ENCODE peak calls at places on chromosomes 3 and 15, in five cellular contexts. D is cardiac muscle cell, W is neural progenitor cell, Y is H9, S is foreskin keratinocyte. V is an unnamed sample.

GRCh38 chr3:52001443-52001974 is 5.8 kb upstream of the RPL29 start:
- DNase-seq in D (peak; percentile 65), W (peak; percentile 94), Y (peak; percentile 95), S (no peak), V (peak; percentile 68)

GRCh38 chr3:56894912-56895431 is 93.2 kb upstream of the ARHGEF3 start:
- DNase-seq in D (peak; percentile 80), W (no peak), Y (no peak), S (no peak), V (no peak)

GRCh38 chr3:180804871-180805430 is 107.5 kb upstream of the FXR1 start:
- DNase-seq in D (peak; percentile 60), W (peak; percentile 89), Y (peak; percentile 79), S (peak; percentile 25), V (peak; percentile 20)

GRCh38 chr3:124557433-124558232 is 172.6 kb upstream of the UMPS start:
- DNase-seq in D (peak; percentile 57), W (no peak), Y (no peak), S (peak; percentile 51), V (peak; percentile 47)

GRCh38 chr15:83694030-83694429 is 40.1 kb downstream of the ADAMTSL3 start:
- DNase-seq in D (peak; percentile 68), W (no peak), Y (peak; percentile 56), S (no peak), V (peak; percentile 4)

GRCh38 chr15:27679621-27680521 is 419.2 kb downstream of the OCA2 start:
- DNase-seq in D (no peak), W (peak; percentile 67), Y (peak; percentile 50), S (no peak), V (no peak)

GRCh38 chr3:171393032-171393744 is 67.0 kb downstream of the TNIK start:
- DNase-seq in D (peak; percentile 88), W (peak; percentile 65), Y (peak; percentile 34), S (no peak), V (no peak)

GRCh38 chr3:126002189-126002588 is 33.2 kb downstream of the ROPN1B start:
- DNase-seq in D (no peak), W (no peak), Y (no peak), S (no peak), V (no peak)

GRCh38 chr15:38254065-38254883 is 1.6 kb downstream of the SPRED1 start:
- DNase-seq in D (peak; percentile 67), W (peak; percentile 53), Y (no peak), S (peak; percentile 66), V (peak; percentile 60)

GRCh38 chr3:20080956-20081554 is 40.8 kb downstream of the KAT2B start:
- DNase-seq in D (no peak), W (no peak), Y (no peak), S (no peak), V (no peak)

GRCh38 chr3:145936986-145937385 is 224.0 kb downstream of the PLOD2 start:
- DNase-seq in D (no peak), W (no peak), Y (no peak), S (no peak), V (no peak)

GRCh38 chr3:98602078-98602678 is 8.8 kb upstream of the CPOX start:
- DNase-seq in D (peak; percentile 84), W (peak; percentile 67), Y (peak; percentile 37), S (no peak), V (peak; percentile 77)

GRCh38 chr3:71254658-71255057 is 328.9 kb downstream of the FOXP1 start:
- DNase-seq in D (peak; percentile 82), W (no peak), Y (no peak), S (no peak), V (no peak)

GRCh38 chr3:51997935-51998596 is 2.4 kb upstream of the RPL29 start:
- DNase-seq in D (no peak), W (no peak), Y (no peak), S (no peak), V (no peak)

GRCh38 chr15:40034186-40034946 is 4.6 kb downstream of the SRP14 start:
- DNase-seq in D (no peak), W (no peak), Y (no peak), S (no peak), V (no peak)

GRCh38 chr3:193982258-193982659 is 153.7 kb upstream of the HES1 start:
- DNase-seq in D (peak; percentile 74), W (no peak), Y (no peak), S (peak; percentile 51), V (no peak)

GRCh38 chr3:15800780-15801179 is 3.0 kb upstream of the ANKRD28 start:
- DNase-seq in D (peak; percentile 37), W (no peak), Y (no peak), S (no peak), V (no peak)

GRCh38 chr3:115623414-115623868 is at the start of gene GAP43:
- DNase-seq in D (peak; percentile 86), W (peak; percentile 66), Y (peak; percentile 85), S (peak; percentile 44), V (peak; percentile 87)

GRCh38 chr3:172803489-172803888 is 53.0 kb downstream of the ECT2 start:
- DNase-seq in D (no peak), W (no peak), Y (no peak), S (no peak), V (no peak)

GRCh38 chr3:155428558-155428957 is 135.1 kb upstream of the STRIT1 start:
- DNase-seq in D (no peak), W (no peak), Y (no peak), S (peak; percentile 21), V (no peak)

GRCh38 chr3:123757281-123757940 is 126.7 kb downstream of the MYLK start:
- DNase-seq in D (no peak), W (no peak), Y (no peak), S (no peak), V (no peak)

GRCh38 chr15:58748787-58749531 is 548 bp downstream of the ADAM10 start:
- DNase-seq in D (peak; percentile 62), W (peak; percentile 89), Y (peak; percentile 47), S (no peak), V (peak; percentile 74)

GRCh38 chr15:68677996-68678395 is 99.2 kb downstream of the CORO2B start:
- DNase-seq in D (no peak), W (no peak), Y (no peak), S (no peak), V (no peak)

GRCh38 chr3:73228425-73228824 is 167.0 kb downstream of the EBLN2 start:
- DNase-seq in D (no peak), W (no peak), Y (no peak), S (peak; percentile 88), V (no peak)

GRCh38 chr3:46943237-46944187 is 33.0 kb downstream of the CCDC12 start:
- DNase-seq in D (no peak), W (no peak), Y (no peak), S (peak; percentile 60), V (no peak)

GRCh38 chr3:71051893-71052687 is 531.4 kb downstream of the FOXP1 start:
- DNase-seq in D (peak; percentile 67), W (no peak), Y (no peak), S (no peak), V (peak; percentile 28)

GRCh38 chr3:165837058-165837525 is at the start of gene BCHE:
- DNase-seq in D (peak; percentile 75), W (peak; percentile 50), Y (peak; percentile 36), S (peak; percentile 56), V (peak; percentile 82)

GRCh38 chr3:101849714-101850326 is 506 bp downstream of the NFKBIZ start:
- DNase-seq in D (no peak), W (peak; percentile 74), Y (peak; percentile 45), S (no peak), V (peak; percentile 61)

GRCh38 chr15:41961014-41961518 is 11.3 kb downstream of the EHD4 start:
- DNase-seq in D (no peak), W (no peak), Y (no peak), S (no peak), V (no peak)

DNA sequence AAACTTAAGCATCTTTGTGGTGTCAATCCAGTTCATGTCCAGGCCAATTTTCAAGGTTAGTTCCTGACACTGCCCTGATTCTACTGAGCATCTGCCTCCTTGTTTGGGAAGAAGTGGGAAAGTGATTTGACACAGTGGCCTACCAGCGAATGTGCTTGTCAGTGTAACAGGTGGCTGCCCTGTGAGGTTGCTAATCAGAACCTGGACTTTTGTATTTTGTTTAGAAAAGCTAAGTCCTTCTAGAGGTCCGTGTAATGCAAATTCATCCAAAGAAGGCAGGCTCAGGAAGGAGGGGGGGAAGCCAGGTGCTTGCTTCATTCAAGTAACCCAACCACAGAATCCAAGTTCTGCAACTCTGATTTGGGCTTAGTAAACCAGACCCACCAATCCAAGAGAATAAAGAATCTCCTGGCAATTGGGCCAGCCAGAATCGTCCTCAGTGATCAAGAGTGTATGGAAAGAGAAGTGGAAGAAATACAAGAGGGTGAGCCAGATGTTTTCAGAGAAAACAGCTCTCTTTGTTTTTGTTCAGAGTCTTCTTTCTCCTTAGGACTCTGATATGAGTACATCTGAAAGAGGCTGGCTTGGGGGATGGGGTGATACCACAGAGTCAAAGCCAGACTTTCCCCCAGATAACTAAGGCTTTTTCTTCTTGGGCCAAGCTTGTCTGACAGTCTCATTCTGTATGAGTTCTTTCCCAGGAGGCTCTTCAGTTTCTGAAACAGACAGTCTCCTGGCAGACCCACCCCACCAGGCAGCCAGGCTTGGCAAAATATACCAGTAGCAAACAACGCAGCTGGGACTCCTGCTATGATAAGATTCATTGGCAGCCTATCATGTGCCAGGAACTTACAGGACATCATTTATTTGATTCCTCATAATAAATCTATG is 508.9 kb upstream of the TBL1XR1 start:
- DNase-seq in D (peak; percentile 67), W (no peak), Y (no peak), S (no peak), V (no peak)
- H3K27ac ChIP-seq in D (no peak overlapping the region), W (no peak overlapping the region), Y (no peak overlapping the region), S (no peak overlapping the region), V (no peak overlapping the region)

DNA sequence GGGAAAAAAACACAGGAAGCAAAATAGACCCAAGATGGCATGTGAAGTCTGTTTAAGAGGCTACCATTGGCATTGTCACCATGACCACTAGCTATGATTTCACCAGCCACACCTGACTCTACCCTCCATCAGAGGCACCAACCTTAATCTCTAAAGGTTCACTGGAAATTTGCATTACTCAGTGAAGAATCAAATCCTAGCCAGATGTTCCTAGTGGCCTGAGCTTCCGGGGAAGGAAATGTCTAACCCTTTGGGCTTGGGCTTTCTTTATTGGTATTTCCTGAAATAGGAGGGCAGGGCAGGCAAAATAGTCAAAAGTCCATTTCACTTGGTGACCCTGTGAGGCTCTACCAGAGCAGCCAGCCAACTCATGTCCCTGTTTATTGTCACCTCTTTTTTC is 110.9 kb upstream of the PHLDB2 start:
- DNase-seq in D (no peak), W (no peak), Y (no peak), S (no peak), V (no peak)
- H3K4me1 ChIP-seq in D (no peaks in the 10 kb centered on the region), W (peaks cover 3% of the 10 kb centered on the region), Y (peaks cover 2% of the 10 kb centered on the region), S (peaks cover 58% of the 10 kb centered on the region), V (no peaks in the 10 kb centered on the region)

GRCh38 chr3:64352596-64352989 is 127.3 kb upstream of the PRICKLE2 start:
- DNase-seq in D (no peak), W (no peak), Y (no peak), S (no peak), V (no peak)
- H3K27ac ChIP-seq in D (no peak overlapping the region), W (no peak overlapping the region), Y (no peak overlapping the region), S (peak overlapping the region; percentile 82), V (no peak overlapping the region)

DNA sequence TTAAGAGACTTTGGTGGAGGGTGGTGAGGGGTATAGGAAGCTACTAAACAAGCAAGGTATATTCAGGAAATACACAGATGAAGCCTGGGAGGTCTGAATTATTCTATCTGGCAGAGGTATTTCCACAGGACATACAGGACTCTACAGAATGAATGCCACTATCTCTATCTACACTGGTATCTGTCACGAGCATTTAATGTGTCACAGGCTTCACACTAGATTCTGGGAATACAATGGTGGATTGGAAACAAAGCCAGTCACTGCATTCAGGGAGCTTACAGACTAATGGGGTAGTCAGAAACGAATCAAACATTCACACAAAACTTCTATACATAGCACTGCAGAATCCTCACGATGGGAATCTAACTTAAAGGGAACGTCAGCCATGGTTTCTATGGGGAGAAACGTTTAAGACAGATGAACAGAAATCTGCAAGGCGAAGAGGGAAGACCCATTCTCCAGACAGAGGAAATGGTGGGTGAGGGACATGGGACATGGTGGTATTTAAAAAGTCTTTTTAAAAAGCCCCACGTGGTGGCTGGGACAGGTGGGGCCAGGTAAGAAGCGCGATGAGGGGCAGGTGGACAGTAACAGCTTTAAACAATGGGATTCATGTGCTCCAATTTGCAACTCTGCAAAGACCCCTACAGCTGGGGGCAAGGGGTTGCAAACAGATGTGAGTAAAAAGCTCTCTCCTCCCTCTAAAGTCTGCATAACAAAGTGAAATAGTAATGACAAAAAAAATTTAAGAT is 16.5 kb downstream of the LRIG1 start:
- DNase-seq in D (no peak), W (peak; percentile 46), Y (no peak), S (no peak), V (no peak)
- H3K4me1 ChIP-seq in D (peaks cover 54% of the 10 kb centered on the region), W (peaks cover 91% of the 10 kb centered on the region), Y (peaks cover 45% of the 10 kb centered on the region), S (no peaks in the 10 kb centered on the region), V (no peaks in the 10 kb centered on the region)

V was measured in A673.